ENCODE peak calls at places on chromosomes 1 and 21, in nine cellular contexts. J is NT2/D1; V is stimulated activated naive CD8-positive, alpha-beta T cell treated with anti-CD3 and anti-CD28 coated beads, Interleukin-15, Interleukin-2, amounts not matched to agents 100 U/mL and 50 U/mL, for 24 hours; O is Ammon's horn; S is prostate gland; C is transverse colon; X is mesendoderm; U is HS-5; T is foreskin fibroblast. M is an unnamed sample.

GRCh38 chr21:39696620-39697019 is 48.4 kb upstream of the IGSF5 start:
- DNase-seq in X (no peak), C (peak), T (no peak), U (no peak), O (no peak), J (no peak), S (no peak), V (no peak), M (no peak)

GRCh38 chr1:36822648-36823047 is 211.7 kb downstream of the GRIK3 start:
- DNase-seq in J (no peak), O (no peak), C (no peak), U (no peak), V (no peak), S (no peak), T (no peak), X (no peak), M (no peak)

GRCh38 chr1:22786101-22786500 is 75.5 kb downstream of the EPHB2 start:
- DNase-seq in X (no peak), O (no peak), J (no peak), S (no peak), V (no peak), C (no peak), T (no peak), U (no peak), M (no peak)

GRCh38 chr1:119080586-119080985 is 59.9 kb downstream of the WARS2 start:
- DNase-seq in S (no peak), C (no peak), J (peak), O (no peak), X (peak), V (no peak), U (peak), T (peak), M (no peak)

GRCh38 chr1:117059334-117059677 is 820 bp upstream of the TTF2 start:
- DNase-seq in T (no peak), X (no peak), C (peak), V (peak), U (no peak), J (no peak), S (peak), O (peak), M (peak)

GRCh38 chr21:32350211-32350980 is 42.4 kb downstream of the URB1 start:
- DNase-seq in J (no peak), S (no peak), V (no peak), O (no peak), U (no peak), T (no peak), X (no peak), C (no peak), M (no peak)

GRCh38 chr1:25185934-25186333 is 46.4 kb downstream of the SYF2 start:
- DNase-seq in U (no peak), X (no peak), O (no peak), J (no peak), T (no peak), C (no peak), V (no peak), S (no peak), M (no peak)

GRCh38 chr1:206554833-206555472 is 47.6 kb downstream of the RASSF5 start:
- DNase-seq in X (no peak), S (no peak), C (no peak), T (no peak), O (no peak), J (no peak), U (no peak), V (no peak), M (no peak)

GRCh38 chr1:55536466-55536865 is 321.3 kb upstream of the USP24 start:
- DNase-seq in U (no peak), S (no peak), X (no peak), V (no peak), J (no peak), T (no peak), C (no peak), O (no peak), M (no peak)

GRCh38 chr1:191674780-191675179 is 483.5 kb upstream of the RGS18 start:
- DNase-seq in U (no peak), X (peak), O (no peak), V (no peak), C (no peak), T (no peak), S (no peak), J (peak), M (no peak)

GRCh38 chr1:215119719-215120118 is 37.2 kb downstream of the KCNK2 start:
- DNase-seq in V (no peak), X (no peak), C (no peak), J (no peak), O (no peak), U (no peak), S (no peak), T (peak), M (no peak)

GRCh38 chr1:44531785-44532566 is 126.9 kb downstream of the RNF220 start:
- DNase-seq in O (no peak), T (peak), C (no peak), X (peak), S (no peak), V (no peak), U (no peak), J (no peak), M (no peak)

GRCh38 chr1:118097622-118098348 is 87.2 kb downstream of the SPAG17 start:
- DNase-seq in C (no peak), X (no peak), S (no peak), T (no peak), V (no peak), J (no peak), O (no peak), U (no peak), M (no peak)

GRCh38 chr1:157352216-157352615 is 200.1 kb downstream of the FCRL5 start:
- DNase-seq in O (no peak), J (no peak), C (no peak), U (no peak), S (no peak), V (no peak), T (no peak), X (no peak), M (no peak)

GRCh38 chr1:234083460-234083859 is 179.0 kb downstream of the SLC35F3 start:
- DNase-seq in J (no peak), T (no peak), U (no peak), O (peak), C (no peak), S (no peak), X (no peak), V (no peak), M (no peak)